ENCODE peak calls at places on chromosomes 3 and 15, in ten cellular contexts. K is spleen, M is suprapubic skin, Y is uterus, I is breast epithelium, E is hepatocyte, T is colonic mucosa, D is stomach, N is H9, U is heart right ventricle. H is an unnamed sample. For H3K4me1, the result is how much of the 10 kb centered on the place peaks cover.

GRCh38 chr3:23600178-23600577 is 205.6 kb upstream of the UBE2E1 start:
- DNase-seq in N (no peak), Y (no peak), K (no peak), E (no peak), T (no peak), M (no peak), I (no peak), D (no peak), U (no peak), H (peak)

GRCh38 chr15:57591822-57592367 is at the start of gene MYZAP:
- DNase-seq in Y (peak), U (peak), K (peak), N (peak), D (peak), T (peak), E (peak), M (peak), I (peak), H (no peak)

GRCh38 chr3:107392549-107393165 is 15.4 kb downstream of the CCDC54 start:
- DNase-seq in U (no peak), D (no peak), N (no peak), M (no peak), E (no peak), I (peak), Y (no peak), T (no peak), K (no peak), H (peak)

GRCh38 chr3:50666801-50667200 is 7.9 kb upstream of the DOCK3 start:
- DNase-seq in D (no peak), K (no peak), Y (no peak), M (no peak), T (no peak), U (no peak), N (no peak), E (no peak), I (no peak), H (no peak)

GRCh38 chr15:51382787-51383186 is 41.3 kb downstream of the GLDN start:
- DNase-seq in I (no peak), Y (no peak), D (no peak), N (peak), M (no peak), E (peak), T (no peak), K (no peak), U (no peak), H (peak)

GRCh38 chr15:86489992-86490391 is 410.3 kb downstream of the AGBL1 start:
- DNase-seq in D (no peak), E (peak), K (no peak), N (no peak), I (no peak), M (no peak), T (no peak), Y (no peak), U (no peak), H (no peak)

GRCh38 chr3:56131976-56132590 is 336.2 kb downstream of the ERC2 start:
- DNase-seq in Y (peak), K (no peak), E (peak), T (no peak), I (no peak), N (no peak), D (no peak), M (no peak), U (no peak), H (peak)

GRCh38 chr3:12553921-12554391 is 2.9 kb upstream of the MKRN2 start:
- DNase-seq in Y (peak), N (peak), E (no peak), I (no peak), K (peak), U (no peak), M (no peak), D (no peak), T (peak), H (no peak)

GRCh38 chr3:179436517-179436916 is 14.8 kb downstream of the GNB4 start:
- DNase-seq in T (no peak), N (no peak), E (no peak), U (no peak), M (no peak), I (no peak), D (no peak), K (no peak), Y (no peak), H (no peak)

GRCh38 chr15:58870451-58870850 is 63.0 kb downstream of the SLTM start:
- DNase-seq in N (no peak), K (no peak), Y (no peak), T (no peak), M (no peak), E (no peak), U (no peak), D (no peak), I (no peak), H (peak)

GRCh38 chr15:57861805-57862586 is 155.5 kb downstream of the POLR2M start:
- DNase-seq in D (no peak), E (peak), N (no peak), U (no peak), K (no peak), M (no peak), I (no peak), T (no peak), Y (peak), H (peak)

GRCh38 chr3:14899993-14900618 is 47.3 kb upstream of the NR2C2 start:
- DNase-seq in N (peak), K (no peak), D (peak), U (no peak), M (no peak), Y (no peak), E (peak), I (no peak), T (peak), H (no peak)

GRCh38 chr3:177833392-177833791 is 636.1 kb upstream of the TBL1XR1 start:
- DNase-seq in E (no peak), K (no peak), N (no peak), M (no peak), Y (no peak), D (no peak), T (no peak), I (no peak), U (no peak), H (no peak)

GRCh38 chr15:47846128-47846868 is 129.0 kb downstream of the SEMA6D start:
- DNase-seq in Y (no peak), I (no peak), D (no peak), N (no peak), T (no peak), E (no peak), U (no peak), K (no peak), M (no peak), H (no peak)

GRCh38 chr3:40751652-40752051 is 226.9 kb downstream of the ZNF621 start:
- DNase-seq in K (no peak), T (no peak), N (no peak), U (no peak), I (no peak), M (no peak), Y (no peak), D (no peak), E (no peak), H (no peak)

GRCh38 chr15:61517776-61518175 is 288.7 kb upstream of the RORA start:
- DNase-seq in D (no peak), E (no peak), N (no peak), Y (no peak), M (no peak), I (no peak), U (no peak), T (no peak), K (no peak), H (no peak)

GRCh38 chr15:47301481-47301880 is 415.8 kb upstream of the SEMA6D start:
- DNase-seq in M (no peak), U (no peak), E (no peak), Y (no peak), D (no peak), T (no peak), N (no peak), I (no peak), K (no peak), H (no peak)

GRCh38 chr3:8847317-8847716 is 77.9 kb upstream of the OXTR start:
- DNase-seq in I (no peak), M (no peak), K (no peak), T (no peak), D (no peak), U (no peak), E (no peak), N (no peak), Y (no peak), H (no peak)

GRCh38 chr3:156826896-156827882 is 1.0 kb downstream of the LEKR1 start:
- DNase-seq in M (no peak), K (no peak), D (no peak), Y (no peak), T (no peak), I (no peak), U (no peak), N (no peak), E (no peak), H (no peak)

GRCh38 chr3:129254536-129255230 is 5.3 kb downstream of the COPG1 start:
- DNase-seq in I (no peak), T (no peak), D (no peak), K (peak), E (no peak), U (no peak), Y (no peak), N (no peak), M (no peak), H (no peak)

GRCh38 chr3:188043891-188044290 is 110.1 kb upstream of the LPP start:
- DNase-seq in K (no peak), T (no peak), I (no peak), D (no peak), N (no peak), Y (no peak), E (no peak), M (no peak), U (no peak), H (no peak)

GRCh38 chr3:111915905-111916304 is 56.8 kb downstream of the PHLDB2 start:
- DNase-seq in K (no peak), N (no peak), U (no peak), I (no peak), Y (no peak), E (no peak), M (no peak), T (no peak), D (no peak), H (no peak)

GRCh38 chr3:192923731-192924130 is 6.1 kb upstream of the MB21D2 start:
- DNase-seq in Y (no peak), T (no peak), K (no peak), I (no peak), D (no peak), M (no peak), U (no peak), N (no peak), E (peak), H (peak)

GRCh38 chr3:100099621-100100020 is 14.7 kb downstream of the FILIP1L start:
- DNase-seq in E (no peak), N (no peak), M (no peak), K (no peak), D (no peak), I (no peak), T (no peak), Y (no peak), U (no peak), H (no peak)
- H3K27ac ChIP-seq in E (peak), N (no peak), M (no peak), K (no peak), D (no peak), I (no peak), T (no peak), Y (no peak), U (peak), H (no peak)

GRCh38 chr3:141432904-141433303 is 53.9 kb upstream of the RASA2 start:
- DNase-seq in U (no peak), K (no peak), N (no peak), Y (no peak), T (no peak), E (no peak), D (no peak), M (no peak), I (no peak), H (no peak)
- H3K4me1 ChIP-seq in U (half or more), K (under half), N (under half), Y (under half), T (under half), E (under half), D (half or more), M (under half), I (under half), H (under half)

GRCh38 chr3:181212271-181212670 is 222.7 kb upstream of the DNAJC19 start:
- DNase-seq in T (no peak), K (no peak), E (no peak), U (no peak), I (no peak), D (no peak), M (no peak), N (no peak), Y (no peak), H (no peak)

GRCh38 chr3:181213347-181213746 is 223.8 kb upstream of the DNAJC19 start:
- DNase-seq in Y (no peak), E (no peak), T (no peak), M (no peak), U (no peak), I (no peak), K (no peak), N (no peak), D (no peak), H (no peak)

DNA sequence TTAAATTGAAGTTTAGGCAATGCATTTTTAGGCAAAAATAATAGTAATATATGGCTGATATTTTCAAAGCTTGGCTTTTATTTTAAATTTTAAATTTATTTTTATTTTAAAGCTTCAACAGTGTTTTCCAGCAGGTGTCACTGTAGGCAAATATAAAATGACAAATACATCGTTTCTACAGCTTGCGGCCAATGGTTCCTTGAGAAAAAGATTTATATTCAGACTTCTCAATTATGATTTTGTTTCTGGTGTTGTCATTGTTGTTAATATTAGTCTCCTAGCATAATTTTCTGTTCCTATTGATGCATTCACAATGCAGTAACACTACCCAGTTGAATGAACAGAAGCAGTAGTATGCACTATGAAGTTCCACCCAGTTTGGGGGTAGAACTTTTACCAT is 220.7 kb upstream of the DNAJC19 start:
- DNase-seq in M (no peak), I (no peak), D (no peak), N (no peak), U (no peak), K (no peak), E (peak), Y (no peak), T (no peak), H (no peak)
- TF ChIP-seq CTCF in M (no peak), I (no peak), D (peak), N (peak), U (peak), K (no peak), E (peak), Y (no peak), T (no peak), H (peak)

DNA sequence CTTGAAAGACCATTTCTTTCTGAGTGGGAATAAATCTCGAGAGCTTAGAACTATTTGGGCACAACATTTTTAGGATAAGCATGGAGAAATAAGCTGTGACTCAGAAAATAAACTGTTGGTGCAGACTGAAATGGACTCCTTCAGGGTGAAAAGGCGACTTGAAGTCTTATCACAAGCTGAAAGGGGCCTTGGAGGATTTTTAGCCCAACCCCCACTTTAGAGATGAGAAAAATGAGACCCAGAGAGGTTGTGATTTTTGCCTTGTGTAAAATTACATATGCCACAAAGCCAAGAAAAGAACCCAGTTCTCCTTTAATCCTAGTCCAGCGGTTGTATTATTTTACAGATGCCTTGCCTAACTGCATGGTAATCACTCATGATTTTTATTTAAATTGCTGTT is 1.5 kb downstream of the ATP1B3 start:
- DNase-seq in U (no peak), K (no peak), D (no peak), N (no peak), E (peak), I (no peak), T (peak), M (no peak), Y (no peak), H (no peak)
- H3K27ac ChIP-seq in U (peak), K (peak), D (peak), N (no peak), E (peak), I (peak), T (peak), M (peak), Y (peak), H (peak)

H was measured in foreskin keratinocyte.